ENCODE peak calls at places on chromosomes 12 and 14, in seven cellular contexts. N, M, C, F, A, L and G are unnamed samples.

GRCh38 chr14:68283378-68284123 is 464.0 kb downstream of the RAD51B start:
- ATAC-seq in N (no peak), M (peak; percentile 55), C (peak; percentile 83), F (peak; percentile 53), A (peak; percentile 33), L (peak; percentile 60), G (peak; percentile 27)

GRCh38 chr12:19166387-19166786 is 36.9 kb downstream of the PLEKHA5 start:
- ATAC-seq in N (no peak), M (peak; percentile 81), C (no peak), F (no peak), A (no peak), L (no peak), G (no peak)

GRCh38 chr12:27462151-27462694 is 15.7 kb downstream of the SMCO2 start:
- ATAC-seq in N (peak; percentile 49), M (peak; percentile 47), C (no peak), F (no peak), A (peak; percentile 26), L (no peak), G (peak; percentile 72)

GRCh38 chr12:53748072-53748840 is 3.5 kb downstream of the CISTR start:
- ATAC-seq in N (no peak), M (no peak), C (no peak), F (no peak), A (no peak), L (no peak), G (no peak)

GRCh38 chr14:51454351-51454750 is 197.4 kb upstream of the FRMD6 start:
- ATAC-seq in N (no peak), M (no peak), C (no peak), F (no peak), A (no peak), L (no peak), G (no peak)

GRCh38 chr14:100658514-100658886 is 68.2 kb upstream of the DLK1 start:
- ATAC-seq in N (no peak), M (no peak), C (peak; percentile 34), F (no peak), A (no peak), L (no peak), G (no peak)

GRCh38 chr14:99630202-99630601 is 14.7 kb upstream of the HHIPL1 start:
- ATAC-seq in N (peak; percentile 14), M (no peak), C (no peak), F (no peak), A (no peak), L (no peak), G (no peak)

GRCh38 chr14:100342195-100342594 is 19.1 kb downstream of the SLC25A47 start:
- ATAC-seq in N (no peak), M (no peak), C (no peak), F (no peak), A (no peak), L (no peak), G (no peak)

GRCh38 chr14:68971411-68972035 is 7.6 kb downstream of the ACTN1 start:
- ATAC-seq in N (no peak), M (no peak), C (no peak), F (no peak), A (no peak), L (no peak), G (no peak)